ENCODE peak calls at places on chromosomes 4 and X, in four cellular contexts. J, Z, V and H are unnamed samples.

GRCh38 chr4:174669278-174669677 is 147.0 kb upstream of the HPGD start:
- DNase-seq in V (no peak), J (no peak), Z (peak; percentile 46), H (no peak)

GRCh38 chr4:84319124-84319523 is 180.0 kb downstream of the NKX6-1 start:
- DNase-seq in Z (no peak), J (no peak), V (no peak), H (no peak)

GRCh38 chr4:23266401-23266800 is 573.7 kb downstream of the GBA3 start:
- DNase-seq in Z (no peak), V (no peak), J (no peak), H (no peak)

GRCh38 chr4:141413366-141413765 is 192.7 kb downstream of the ZNF330 start:
- DNase-seq in V (no peak), Z (no peak), J (no peak), H (no peak)

GRCh38 chr4:182074139-182074538 is 169.1 kb upstream of the TENM3 start:
- DNase-seq in V (no peak), Z (no peak), J (no peak), H (no peak)

GRCh38 chrX:65874110-65874509 is 165.8 kb downstream of the VSIG4 start:
- DNase-seq in Z (peak; percentile 21), V (no peak), J (no peak), H (no peak)

GRCh38 chr4:32429151-32429550 is 1709.0 kb downstream of the PCDH7 start:
- DNase-seq in V (no peak), J (no peak), Z (no peak), H (no peak)

GRCh38 chr4:126992910-126993309 is 639.8 kb upstream of the INTU start:
- DNase-seq in V (no peak), J (no peak), Z (no peak), H (no peak)

GRCh38 chr4:20017035-20017434 is 234.7 kb upstream of the SLIT2 start:
- DNase-seq in Z (no peak), J (no peak), V (no peak), H (no peak)

GRCh38 chrX:121160987-121161386 is 113.6 kb downstream of the GLUD2 start:
- DNase-seq in V (no peak), Z (peak; percentile 40), J (no peak), H (no peak)

GRCh38 chr4:24809376-24809775 is 14.0 kb downstream of the SOD3 start:
- DNase-seq in V (no peak), J (no peak), Z (peak; percentile 18), H (no peak)

GRCh38 chr4:110074570-110074969 is 123.8 kb downstream of the ELOVL6 start:
- DNase-seq in J (no peak), Z (no peak), V (no peak), H (no peak)

GRCh38 chr4:32735856-32736590 is 2015.9 kb downstream of the PCDH7 start:
- DNase-seq in Z (no peak), V (no peak), J (no peak), H (no peak)

GRCh38 chr4:88188738-88189417 is 30.4 kb upstream of the ABCG2 start:
- DNase-seq in J (no peak), Z (no peak), V (no peak), H (no peak)

GRCh38 chrX:17655232-17656034 is 81.9 kb upstream of the SCML1 start:
- DNase-seq in Z (no peak), V (no peak), J (no peak), H (peak; percentile 24)

GRCh38 chr4:110475881-110476818 is at the start of gene ENPEP:
- DNase-seq in Z (no peak), J (no peak), V (no peak), H (peak; percentile 11)

GRCh38 chr4:90951037-90951436 is 823.8 kb downstream of the CCSER1 start:
- DNase-seq in V (no peak), Z (no peak), J (no peak), H (no peak)

GRCh38 chrX:154696328-154697045 is 43.1 kb upstream of the CTAG2 start:
- DNase-seq in J (peak; percentile 17), V (no peak), Z (no peak), H (no peak)

GRCh38 chr4:29853843-29854242 is 866.3 kb upstream of the PCDH7 start:
- DNase-seq in J (no peak), V (no peak), Z (no peak), H (no peak)

GRCh38 chrX:105874790-105875189 is 52.5 kb downstream of the NRK start:
- DNase-seq in V (no peak), J (no peak), Z (no peak), H (no peak)

GRCh38 chrX:105872921-105873320 is 50.6 kb downstream of the NRK start:
- DNase-seq in Z (no peak), J (no peak), V (no peak), H (no peak)

GRCh38 chrX:105870465-105870864 is 48.1 kb downstream of the NRK start:
- DNase-seq in J (no peak), V (no peak), Z (no peak), H (no peak)

GRCh38 chrX:105865709-105866108 is 43.4 kb downstream of the NRK start:
- DNase-seq in J (no peak), Z (no peak), V (no peak), H (no peak)

DNA sequence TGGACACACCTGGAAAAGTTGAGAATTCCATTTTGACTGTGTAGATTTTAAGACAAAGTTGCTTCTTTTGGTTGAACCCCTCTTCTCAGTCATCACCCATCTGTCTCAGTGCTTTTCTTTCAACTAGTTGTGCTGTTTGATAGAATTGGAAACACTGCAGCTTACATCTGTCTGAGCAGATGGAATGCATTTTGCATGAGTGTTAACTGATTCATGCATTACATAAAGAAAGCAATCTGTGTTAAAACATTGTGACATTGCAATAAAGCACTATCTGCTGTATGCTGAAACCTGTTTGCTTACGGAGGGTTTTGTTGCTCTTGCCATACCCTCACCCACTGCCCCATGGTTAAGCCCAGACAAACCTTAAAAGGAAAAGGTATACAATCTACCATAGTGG is 47.3 kb downstream of the NRK start:
- DNase-seq in Z (no peak), V (no peak), J (no peak), H (no peak)
- H3K4me3 ChIP-seq in Z (no peak overlapping the region), V (no peak overlapping the region), J (no peak overlapping the region), H (no peak overlapping the region)

GRCh38 chr4:94453534-94453963 is 1.8 kb downstream of the PDLIM5 start:
- DNase-seq in J (no peak), Z (peak; percentile 34), V (no peak), H (peak; percentile 18)
- TF ChIP-seq POLR2A in J (no peak), Z (no peak), V (no peak), H (peak; percentile 64)

DNA sequence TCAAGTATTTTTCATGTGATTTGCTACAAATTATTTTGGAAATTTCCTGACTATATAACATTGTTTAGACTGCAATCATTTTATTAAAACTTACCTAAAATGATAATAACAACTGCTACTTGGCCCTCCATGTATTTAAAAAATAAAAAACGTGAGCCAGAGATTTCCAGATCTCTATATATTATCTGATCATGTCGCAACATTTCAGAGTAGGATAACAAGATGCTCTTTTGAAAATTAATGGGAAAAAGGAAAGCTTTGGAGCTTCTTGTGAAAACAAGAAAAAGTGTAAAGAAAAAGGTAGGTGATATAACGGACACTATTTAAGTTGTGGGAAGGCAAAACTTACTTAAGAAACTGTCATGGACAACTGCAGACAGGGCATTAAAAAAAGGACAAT is 14.9 kb upstream of the MAB21L2 start:
- DNase-seq in Z (no peak), J (no peak), V (no peak), H (no peak)
- H3K4me3 ChIP-seq in Z (no peak overlapping the region), J (no peak overlapping the region), V (no peak overlapping the region), H (no peak overlapping the region)

GRCh38 chr4:76949293-76950051 is at the start of gene SEPTIN11:
- DNase-seq in V (peak; percentile 91), J (peak; percentile 89), Z (peak; percentile 95), H (peak; percentile 94)

GRCh38 chr4:76947369-76947768 is 2.2 kb upstream of the SEPTIN11 start:
- DNase-seq in Z (peak; percentile 75), J (no peak), V (no peak), H (peak; percentile 44)

GRCh38 chr4:76950846-76951321 is 1.3 kb downstream of the SEPTIN11 start:
- DNase-seq in J (no peak), Z (peak; percentile 38), V (no peak), H (no peak)

GRCh38 chr4:76950052-76950845 is 697 bp downstream of the SEPTIN11 start:
- DNase-seq in V (peak; percentile 64), Z (peak; percentile 53), J (peak; percentile 36), H (peak; percentile 43)

DNA sequence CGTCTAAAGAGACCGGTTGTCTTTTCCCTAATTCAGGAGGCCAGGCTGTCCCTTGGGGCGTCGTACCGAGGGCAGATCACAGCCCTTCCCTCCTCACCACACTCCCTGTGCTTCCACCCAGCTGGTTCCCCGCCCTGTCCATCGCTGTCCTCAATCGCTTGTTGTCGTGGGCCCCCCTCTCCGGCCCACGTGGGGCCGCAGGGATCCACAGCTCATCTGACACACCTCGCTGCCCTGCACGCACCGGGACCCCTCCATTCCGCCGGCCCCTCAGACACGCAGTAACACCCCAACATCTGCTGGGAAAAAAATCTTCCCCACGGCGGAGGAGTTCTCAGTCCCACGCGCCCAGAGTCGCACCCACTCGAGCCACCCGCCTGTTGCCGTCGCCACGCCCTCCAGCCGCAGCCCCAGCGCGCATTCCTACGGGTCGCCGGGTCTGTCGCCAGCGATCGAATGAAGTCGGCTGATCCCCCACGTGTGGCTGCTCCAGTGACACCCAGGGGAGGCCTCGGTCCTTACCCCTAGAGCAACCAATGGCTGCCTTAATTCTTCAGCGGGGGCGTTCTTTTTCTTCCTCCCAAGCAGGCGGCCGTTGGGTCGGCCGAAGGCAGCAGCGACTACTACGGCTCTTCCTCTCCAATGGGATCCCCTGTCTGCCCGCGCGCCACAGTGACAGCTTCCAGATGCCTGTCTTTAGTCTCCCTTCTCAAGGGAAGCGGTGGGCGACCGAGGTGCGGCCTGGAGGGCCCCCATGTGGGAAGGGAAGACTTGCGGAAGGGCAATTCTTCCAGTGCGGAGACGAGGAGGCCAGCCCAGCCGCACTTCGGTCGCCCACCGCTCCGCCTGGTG is 885 bp upstream of the SEPTIN11 start:
- DNase-seq in J (peak; percentile 67), Z (peak; percentile 91), V (peak; percentile 64), H (peak; percentile 81)
- TF ChIP-seq POLR2A in J (no peak), Z (peak; percentile 72), V (no peak), H (no peak)